ENCODE peak calls at places on chromosome 9, in four cellular contexts. P, T, U and Q are unnamed samples.

GRCh38 chr9:93945400-93946337 is 9.5 kb downstream of the BARX1 start:
- DNase-seq in P (no peak), T (no peak), U (no peak), Q (no peak)

GRCh38 chr9:138119202-138120027 is 241.8 kb downstream of the CACNA1B start:
- DNase-seq in P (no peak), T (no peak), U (no peak), Q (no peak)

GRCh38 chr9:6680797-6681146 is 35.2 kb upstream of the GLDC start:
- DNase-seq in P (peak; percentile 68), T (peak; percentile 52), U (no peak), Q (peak; percentile 58)

GRCh38 chr9:108671156-108671555 is 184.6 kb downstream of the ACTL7B start:
- DNase-seq in P (peak; percentile 17), T (no peak), U (no peak), Q (peak; percentile 45)

GRCh38 chr9:116275418-116276295 is 122.1 kb downstream of the PAPPA start:
- DNase-seq in P (no peak), T (no peak), U (no peak), Q (no peak)

GRCh38 chr9:125472926-125473701 is 211.5 kb downstream of the GAPVD1 start:
- DNase-seq in P (peak; percentile 76), T (peak; percentile 87), U (no peak), Q (no peak)

GRCh38 chr9:124480621-124480981 is 26.6 kb downstream of the NR5A1 start:
- DNase-seq in P (peak; percentile 34), T (peak; percentile 80), U (no peak), Q (peak; percentile 53)

GRCh38 chr9:127277099-127277498 is 12.5 kb downstream of the GARNL3 start:
- DNase-seq in P (no peak), T (no peak), U (peak; percentile 33), Q (no peak)

GRCh38 chr9:128280084-128280622 is 4.1 kb downstream of the SWI5 start:
- DNase-seq in P (no peak), T (no peak), U (no peak), Q (no peak)

GRCh38 chr9:38249587-38250210 is 142.8 kb upstream of the ALDH1B1 start:
- DNase-seq in P (no peak), T (no peak), U (no peak), Q (no peak)

GRCh38 chr9:89729954-89730530 is 125.2 kb downstream of the GADD45G start:
- DNase-seq in P (no peak), T (no peak), U (no peak), Q (no peak)

GRCh38 chr9:93585695-93586094 is 9.3 kb downstream of the PHF2 start:
- DNase-seq in P (no peak), T (no peak), U (no peak), Q (no peak)

GRCh38 chr9:113520109-113520642 is 56.6 kb downstream of the RGS3 start:
- DNase-seq in P (no peak), T (no peak), U (peak; percentile 82), Q (peak; percentile 89)

GRCh38 chr9:599933-600461 is 241.5 kb upstream of the DMRT1 start:
- DNase-seq in P (no peak), T (no peak), U (no peak), Q (no peak)

GRCh38 chr9:77402286-77402685 is 225.0 kb downstream of the VPS13A start:
- DNase-seq in P (no peak), T (no peak), U (no peak), Q (no peak)

GRCh38 chr9:81801190-81801589 is 111.8 kb upstream of the TLE1 start:
- DNase-seq in P (no peak), T (no peak), U (no peak), Q (no peak)

GRCh38 chr9:77966718-77967117 is 64.9 kb downstream of the GNAQ start:
- DNase-seq in P (no peak), T (no peak), U (no peak), Q (no peak)

GRCh38 chr9:112421771-112422222 is 41.9 kb downstream of the HSDL2 start:
- DNase-seq in P (no peak), T (peak; percentile 54), U (no peak), Q (no peak)

GRCh38 chr9:91032056-91032455 is 230.4 kb downstream of the SYK start:
- DNase-seq in P (no peak), T (no peak), U (no peak), Q (no peak)

GRCh38 chr9:91033270-91033669 is 231.7 kb downstream of the SYK start:
- DNase-seq in P (no peak), T (no peak), U (no peak), Q (no peak)

GRCh38 chr9:91034976-91035824 is 233.6 kb downstream of the SYK start:
- DNase-seq in P (no peak), T (no peak), U (peak; percentile 16), Q (no peak)

GRCh38 chr9:91034521-91034920 is 232.9 kb downstream of the SYK start:
- DNase-seq in P (no peak), T (no peak), U (no peak), Q (no peak)

GRCh38 chr9:91033802-91034201 is 232.2 kb downstream of the SYK start:
- DNase-seq in P (peak; percentile 13), T (peak; percentile 13), U (no peak), Q (peak; percentile 57)
- TF ChIP-seq CTCF in P (peak; percentile 72), T (peak; percentile 68), U (peak; percentile 50), Q (peak; percentile 40)

DNA sequence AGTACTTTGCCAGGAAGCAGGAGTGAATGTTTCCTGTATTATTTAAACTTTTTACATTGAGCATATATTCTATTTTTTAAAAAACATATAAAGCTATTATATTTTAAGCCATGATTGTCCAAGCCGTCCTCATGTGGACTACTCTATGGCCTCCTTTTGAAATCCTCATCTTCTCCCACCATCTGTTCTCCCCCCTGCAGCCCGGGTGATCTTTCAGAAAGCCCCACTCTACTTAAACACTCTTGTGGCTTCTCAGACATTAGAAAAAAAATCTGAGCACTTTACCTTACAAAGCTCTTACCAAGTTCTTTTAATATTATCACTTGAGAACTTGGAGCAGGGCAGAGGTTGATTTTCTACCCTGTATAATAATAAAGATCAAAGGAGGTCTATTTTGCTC is 95.4 kb downstream of the CAVIN4 start:
- DNase-seq in P (no peak), T (no peak), U (no peak), Q (no peak)
- TF ChIP-seq POLR2AphosphoS2 in P (no peak), T (no peak), U (no peak), Q (no peak)

GRCh38 chr9:134345737-134346136 is 19.5 kb downstream of the RXRA start:
- DNase-seq in P (no peak), T (no peak), U (no peak), Q (no peak)

GRCh38 chr9:134342746-134343115 is 16.5 kb downstream of the RXRA start:
- DNase-seq in P (no peak), T (no peak), U (no peak), Q (no peak)

GRCh38 chr9:134344821-134345310 is 18.6 kb downstream of the RXRA start:
- DNase-seq in P (no peak), T (no peak), U (no peak), Q (no peak)

GRCh38 chr9:134343637-134344036 is 17.4 kb downstream of the RXRA start:
- DNase-seq in P (no peak), T (no peak), U (no peak), Q (no peak)

GRCh38 chr9:134344068-134344820 is 18.0 kb downstream of the RXRA start:
- DNase-seq in P (no peak), T (peak; percentile 77), U (no peak), Q (no peak)
- TF ChIP-seq CTCF in P (no peak), T (peak; percentile 57), U (no peak), Q (no peak)

GRCh38 chr9:114616684-114617520 is 5.8 kb downstream of the TMEM268 start:
- DNase-seq in P (no peak), T (peak; percentile 76), U (peak; percentile 72), Q (no peak)
- TF ChIP-seq POLR2AphosphoS2 in P (no peak), T (no peak), U (no peak), Q (no peak)